ENCODE peak calls at places on chromosome 22, in eight cellular contexts. E is activated T-helper 9 cell treated with anti-CD3 and anti-CD28 coated beads, Interleukin-2, amount 50 U/mL, for 16 hours; Y is AG08395; L is kidney; V is A549; N is BE2C; U is EH; K is amygdala. W is an unnamed sample.

GRCh38 chr22:21449531-21450319 is 17.5 kb upstream of the TMEM191C start:
- DNase-seq in E (no peak), Y (no peak), L (peak; percentile 68), V (no peak), N (peak; percentile 12), U (no peak), K (no peak), W (no peak)

GRCh38 chr22:23376256-23376655 is 195.9 kb downstream of the BCR start:
- DNase-seq in E (no peak), Y (peak; percentile 12), L (no peak), V (peak; percentile 41), N (peak; percentile 71), U (peak; percentile 29), K (no peak), W (peak; percentile 2)

GRCh38 chr22:36902143-36902911 is 11.1 kb upstream of the CSF2RB start:
- DNase-seq in E (no peak), Y (no peak), L (no peak), V (no peak), N (no peak), U (no peak), K (no peak), W (no peak)

GRCh38 chr22:32353292-32353691 is 4.4 kb upstream of the RFPL3 start:
- DNase-seq in E (no peak), Y (no peak), L (no peak), V (no peak), N (no peak), U (no peak), K (no peak), W (no peak)

GRCh38 chr22:43262990-43263644 is 76.2 kb upstream of the TTLL12 start:
- DNase-seq in E (peak; percentile 4), Y (no peak), L (peak; percentile 85), V (no peak), N (peak; percentile 49), U (no peak), K (no peak), W (no peak)

GRCh38 chr22:48516571-48516970 is 1311.1 kb downstream of the BRD1 start:
- DNase-seq in E (no peak), Y (no peak), L (no peak), V (no peak), N (no peak), U (no peak), K (no peak), W (no peak)

GRCh38 chr22:38069372-38070249 is 12.4 kb downstream of the PICK1 start:
- DNase-seq in E (no peak), Y (peak; percentile 78), L (peak; percentile 68), V (peak; percentile 45), N (peak; percentile 94), U (peak; percentile 86), K (peak; percentile 66), W (no peak)

GRCh38 chr22:29030016-29030617 is 31.5 kb downstream of the C22orf31 start:
- DNase-seq in E (no peak), Y (peak; percentile 11), L (no peak), V (no peak), N (no peak), U (peak; percentile 68), K (no peak), W (peak; percentile 52)

GRCh38 chr22:46649176-46650077 is 29.2 kb downstream of the GRAMD4 start:
- DNase-seq in E (no peak), Y (peak; percentile 14), L (no peak), V (peak; percentile 93), N (peak; percentile 58), U (peak; percentile 11), K (no peak), W (no peak)

GRCh38 chr22:38758276-38758945 is 2.6 kb upstream of the SUN2 start:
- DNase-seq in E (peak; percentile 64), Y (no peak), L (peak; percentile 65), V (no peak), N (peak; percentile 73), U (no peak), K (no peak), W (no peak)

GRCh38 chr22:47631571-47632102 is 869.2 kb downstream of the TBC1D22A start:
- DNase-seq in E (no peak), Y (no peak), L (no peak), V (no peak), N (no peak), U (no peak), K (no peak), W (peak; percentile 33)

GRCh38 chr22:29751139-29751538 is 15.7 kb downstream of the ZMAT5 start:
- DNase-seq in E (no peak), Y (no peak), L (no peak), V (no peak), N (no peak), U (peak; percentile 18), K (no peak), W (no peak)

GRCh38 chr22:24593810-24594568 is 1.1 kb upstream of the LRRC75B start:
- DNase-seq in E (no peak), Y (no peak), L (peak; percentile 75), V (no peak), N (no peak), U (no peak), K (no peak), W (no peak)

GRCh38 chr22:42962295-42963230 is 52.4 kb downstream of the PACSIN2 start:
- DNase-seq in E (no peak), Y (no peak), L (peak; percentile 87), V (peak; percentile 27), N (no peak), U (peak; percentile 37), K (no peak), W (peak; percentile 70)

GRCh38 chr22:25039754-25040153 is 87.2 kb downstream of the KIAA1671 start:
- DNase-seq in E (no peak), Y (no peak), L (no peak), V (no peak), N (no peak), U (no peak), K (no peak), W (no peak)

GRCh38 chr22:25598609-25599008 is 34.1 kb downstream of the GRK3 start:
- DNase-seq in E (no peak), Y (no peak), L (no peak), V (no peak), N (no peak), U (no peak), K (no peak), W (no peak)

GRCh38 chr22:19867617-19868016 is 12.9 kb upstream of the GNB1L start:
- DNase-seq in E (no peak), Y (no peak), L (peak; percentile 33), V (no peak), N (no peak), U (no peak), K (no peak), W (no peak)

GRCh38 chr22:36344106-36344827 is 43.5 kb downstream of the MYH9 start:
- DNase-seq in E (peak; percentile 55), Y (no peak), L (no peak), V (no peak), N (no peak), U (no peak), K (peak; percentile 58), W (no peak)

GRCh38 chr22:43007519-43008102 is 7.3 kb downstream of the PACSIN2 start:
- DNase-seq in E (no peak), Y (peak; percentile 52), L (peak; percentile 35), V (no peak), N (peak; percentile 71), U (peak; percentile 71), K (no peak), W (no peak)

GRCh38 chr22:16965560-16965959 is 42.5 kb downstream of the GAB4 start:
- DNase-seq in E (no peak), Y (no peak), L (peak; percentile 33), V (no peak), N (no peak), U (no peak), K (no peak), W (no peak)

W was measured in LoVo.